ENCODE peak calls at places on chromosome 20, in six cellular contexts. L is fibroblast of lung; R is CD4-positive, alpha-beta T cell; D is ureter; A is right cardiac atrium; I is NCI-H2081. K is an unnamed sample.

GRCh38 chr20:23358923-23359572 is 2.9 kb upstream of the GZF1 start:
- DNase-seq in A (no peak), R (no peak), I (no peak), D (no peak), L (no peak), K (no peak)

GRCh38 chr20:17835240-17835940 is 133.2 kb downstream of the SNX5 start:
- DNase-seq in I (no peak), L (peak), R (no peak), D (no peak), A (peak), K (peak)

GRCh38 chr20:48635791-48636267 is 192.0 kb downstream of the PREX1 start:
- DNase-seq in D (no peak), I (peak), L (peak), A (peak), R (peak), K (no peak)

GRCh38 chr20:53040678-53041674 is 68.8 kb downstream of the TSHZ2 start:
- DNase-seq in R (no peak), D (peak), I (peak), L (peak), A (no peak), K (peak)

GRCh38 chr20:63696628-63697356 is at the start of gene TNFRSF6B:
- DNase-seq in D (peak), I (no peak), R (no peak), L (no peak), A (peak), K (peak)

GRCh38 chr20:56424931-56425330 is 12.9 kb downstream of the CASS4 start:
- DNase-seq in A (no peak), R (no peak), L (no peak), D (no peak), I (no peak), K (no peak)

GRCh38 chr20:58233881-58234528 is 5.6 kb upstream of the ANKRD60 start:
- DNase-seq in D (peak), A (no peak), R (peak), L (no peak), I (no peak), K (peak)

GRCh38 chr20:10982692-10983091 is 308.9 kb upstream of the JAG1 start:
- DNase-seq in I (no peak), L (peak), D (peak), R (no peak), A (peak), K (no peak)

GRCh38 chr20:61252601-61253263 is 671 bp downstream of the CDH4 start:
- DNase-seq in A (peak), I (no peak), L (peak), D (no peak), R (no peak), K (no peak)

GRCh38 chr20:10800288-10800687 is 126.5 kb upstream of the JAG1 start:
- DNase-seq in A (no peak), I (peak), D (no peak), R (no peak), L (no peak), K (no peak)

GRCh38 chr20:19973920-19974620 is 43.1 kb upstream of the NAA20 start:
- DNase-seq in D (peak), L (peak), R (no peak), A (peak), I (no peak), K (peak)

GRCh38 chr20:40493551-40493950 is 195.5 kb downstream of the MAFB start:
- DNase-seq in D (no peak), R (no peak), L (peak), I (no peak), A (no peak), K (no peak)

GRCh38 chr20:47019106-47019824 is 124.6 kb downstream of the EYA2 start:
- DNase-seq in L (peak), D (peak), A (no peak), R (no peak), I (no peak), K (no peak)

GRCh38 chr20:16821211-16822089 is 73.3 kb downstream of the OTOR start:
- DNase-seq in D (no peak), A (no peak), R (no peak), L (peak), I (peak), K (no peak)

GRCh38 chr20:3839328-3839727 is 7.3 kb upstream of the MAVS start:
- DNase-seq in R (no peak), L (no peak), A (no peak), I (no peak), D (no peak), K (no peak)

GRCh38 chr20:1422756-1423155 is 29.9 kb upstream of the FKBP1A start:
- DNase-seq in D (no peak), R (no peak), I (no peak), A (no peak), L (no peak), K (no peak)

GRCh38 chr20:11995750-11996567 is 78.3 kb downstream of the BTBD3 start:
- DNase-seq in I (no peak), L (peak), A (no peak), R (no peak), D (no peak), K (no peak)

GRCh38 chr20:52649727-52650126 is 322.4 kb upstream of the TSHZ2 start:
- DNase-seq in R (no peak), A (no peak), I (peak), L (no peak), D (no peak), K (no peak)

GRCh38 chr20:62728028-62728780 is 19.6 kb downstream of the NTSR1 start:
- DNase-seq in A (peak), D (no peak), R (no peak), I (no peak), L (no peak), K (no peak)

GRCh38 chr20:37627767-37628130 is 66.1 kb upstream of the CTNNBL1 start:
- DNase-seq in D (no peak), R (no peak), I (no peak), A (no peak), L (no peak), K (no peak)

GRCh38 chr20:35497780-35498189 is 31.7 kb downstream of the C20orf173 start:
- DNase-seq in R (no peak), L (no peak), D (no peak), I (no peak), A (peak), K (peak)